ENCODE peak calls at places on chromosome 14, in seven cellular contexts. X, W, E, O, U, G and F are unnamed samples.

GRCh38 chr14:75044760-75045159 is 6.5 kb downstream of the MLH3 start:
- DNase-seq in U (no peak), O (no peak), X (no peak), G (no peak), W (no peak), E (no peak), F (no peak)

GRCh38 chr14:94676495-94677238 is 64.5 kb downstream of the SERPINA3 start:
- DNase-seq in U (no peak), E (no peak), X (no peak), O (no peak), W (no peak), G (no peak), F (no peak)

GRCh38 chr14:69261761-69262331 is 1.9 kb downstream of the GALNT16 start:
- DNase-seq in U (no peak), O (no peak), E (no peak), G (no peak), W (peak; percentile 43), X (no peak), F (no peak)

GRCh38 chr14:80523518-80524117 is 312.3 kb upstream of the DIO2 start:
- DNase-seq in O (peak; percentile 31), W (no peak), G (no peak), E (no peak), X (no peak), U (no peak), F (no peak)

GRCh38 chr14:59811850-59812249 is 58.7 kb downstream of the RTN1 start:
- DNase-seq in W (no peak), U (no peak), O (no peak), G (no peak), X (no peak), E (no peak), F (no peak)

GRCh38 chr14:75147423-75148071 is 20.7 kb upstream of the NEK9 start:
- DNase-seq in G (no peak), W (no peak), E (no peak), O (peak; percentile 12), X (peak; percentile 86), U (no peak), F (no peak)

GRCh38 chr14:55103005-55103640 is 25.9 kb upstream of the LGALS3 start:
- DNase-seq in O (peak; percentile 98), X (peak; percentile 89), W (no peak), E (peak; percentile 94), G (no peak), U (no peak), F (peak; percentile 93)

GRCh38 chr14:20934148-20934762 is 21.0 kb upstream of the RNASE2 start:
- DNase-seq in W (peak; percentile 58), U (no peak), X (no peak), G (no peak), O (no peak), E (peak; percentile 4), F (no peak)

GRCh38 chr14:74667758-74668157 is 45.1 kb downstream of the AREL1 start:
- DNase-seq in X (no peak), E (no peak), O (peak; percentile 60), G (no peak), W (no peak), U (no peak), F (no peak)

GRCh38 chr14:50830044-50830931 is 674 bp downstream of the NIN start:
- DNase-seq in W (peak; percentile 57), X (no peak), U (peak; percentile 49), G (peak; percentile 71), E (no peak), O (peak; percentile 54), F (no peak)

GRCh38 chr14:52069617-52070431 is 965 bp upstream of the NID2 start:
- DNase-seq in X (no peak), U (no peak), W (no peak), E (no peak), O (peak; percentile 73), G (no peak), F (no peak)

GRCh38 chr14:93954900-93955891 is 21.2 kb downstream of the ASB2 start:
- DNase-seq in O (no peak), E (no peak), G (no peak), W (no peak), U (peak; percentile 41), X (no peak), F (no peak)

GRCh38 chr14:36057452-36058142 is 118.9 kb downstream of the PTCSC3 start:
- DNase-seq in E (no peak), G (no peak), W (no peak), U (no peak), X (no peak), O (peak; percentile 54), F (peak; percentile 79)

GRCh38 chr14:92646952-92647461 is 101.4 kb downstream of the LGMN start:
- DNase-seq in W (no peak), U (no peak), O (peak; percentile 69), E (no peak), G (no peak), X (peak; percentile 78), F (no peak)

GRCh38 chr14:94227029-94227428 is 52.9 kb downstream of the PPP4R4 start:
- DNase-seq in W (no peak), G (no peak), U (no peak), E (no peak), X (peak; percentile 6), O (no peak), F (no peak)

GRCh38 chr14:85243306-85243705 is 286.6 kb upstream of the FLRT2 start:
- DNase-seq in X (no peak), O (no peak), G (no peak), W (no peak), U (no peak), E (no peak), F (no peak)

GRCh38 chr14:79051009-79051710 is 881.0 kb downstream of the NRXN3 start:
- DNase-seq in E (no peak), O (peak; percentile 32), W (no peak), G (no peak), X (no peak), U (no peak), F (peak; percentile 1)

GRCh38 chr14:29442720-29443119 is 484.9 kb downstream of the PRKD1 start:
- DNase-seq in G (no peak), U (no peak), W (no peak), E (no peak), O (peak; percentile 87), X (peak; percentile 38), F (peak; percentile 37)

GRCh38 chr14:100533647-100534485 is 53.4 kb downstream of the BEGAIN start:
- DNase-seq in X (no peak), W (peak; percentile 58), U (no peak), O (peak; percentile 22), G (no peak), E (no peak), F (no peak)

GRCh38 chr14:104913413-104913812 is 11.3 kb upstream of the PLD4 start:
- DNase-seq in G (no peak), E (no peak), W (no peak), X (no peak), O (no peak), U (no peak), F (no peak)

GRCh38 chr14:91008759-91009409 is 51.6 kb downstream of the RPS6KA5 start:
- DNase-seq in E (peak; percentile 38), G (no peak), O (no peak), W (no peak), U (no peak), X (no peak), F (no peak)

GRCh38 chr14:72925815-72926291 is 411 bp upstream of the DCAF4 start:
- DNase-seq in W (no peak), X (no peak), U (no peak), E (no peak), O (no peak), G (no peak), F (no peak)

GRCh38 chr14:80291099-80291498 is 79.8 kb upstream of the DIO2 start:
- DNase-seq in U (no peak), X (no peak), W (no peak), O (no peak), G (no peak), E (no peak), F (no peak)

GRCh38 chr14:105072381-105072861 is 7.2 kb upstream of the GPR132 start:
- DNase-seq in X (no peak), W (no peak), G (no peak), O (no peak), U (no peak), E (no peak), F (no peak)

GRCh38 chr14:21097616-21098133 is 780 bp downstream of the ZNF219 start:
- DNase-seq in O (no peak), G (peak; percentile 28), U (no peak), X (no peak), E (no peak), W (no peak), F (no peak)

GRCh38 chr14:72792051-72792788 is 101.7 kb downstream of the DPF3 start:
- DNase-seq in U (no peak), W (peak; percentile 40), O (no peak), E (no peak), G (no peak), X (no peak), F (no peak)

GRCh38 chr14:80959448-80960006 is 4.1 kb downstream of the TSHR start:
- DNase-seq in X (no peak), G (peak; percentile 32), E (no peak), U (no peak), W (no peak), O (no peak), F (no peak)

GRCh38 chr14:99774526-99775307 is 18.5 kb upstream of the EML1 start:
- DNase-seq in X (no peak), O (peak; percentile 39), U (no peak), W (peak; percentile 63), E (no peak), G (no peak), F (no peak)

GRCh38 chr14:21071225-21072041 is 1.3 kb downstream of the ARHGEF40 start:
- DNase-seq in X (peak; percentile 88), O (peak; percentile 90), G (peak; percentile 36), W (peak; percentile 93), U (peak; percentile 68), E (no peak), F (no peak)

GRCh38 chr14:104103061-104104005 is 17.8 kb downstream of the ASPG start:
- DNase-seq in E (no peak), X (no peak), G (no peak), W (no peak), O (no peak), U (no peak), F (no peak)

GRCh38 chr14:86430807-86431206 is 900.9 kb downstream of the FLRT2 start:
- DNase-seq in X (no peak), W (no peak), U (no peak), E (no peak), O (no peak), G (no peak), F (no peak)

GRCh38 chr14:29601559-29602109 is 326.0 kb downstream of the PRKD1 start:
- DNase-seq in O (no peak), U (no peak), X (no peak), E (no peak), W (no peak), G (no peak), F (no peak)

GRCh38 chr14:54881235-54881760 is 21.3 kb downstream of the GCH1 start:
- DNase-seq in X (peak; percentile 51), W (no peak), O (peak; percentile 63), G (peak; percentile 57), U (no peak), E (no peak), F (no peak)

GRCh38 chr14:69850736-69851112 is 28.5 kb upstream of the SMOC1 start:
- DNase-seq in G (no peak), E (no peak), U (no peak), X (no peak), W (no peak), O (no peak), F (no peak)